ENCODE peak calls at places on chromosomes 3 and 15, in six cellular contexts. One of them, this sample, is unnamed.

GRCh38 chr3:172351895-172352466 is 96.3 kb downstream of the GHSR start:
- DNase-seq in KBM-7: no peak
- DNase-seq in SK-N-DZ: no peak
- DNase-seq in HAP-1: no peak
- DNase-seq in NCI-H345: no peak
- DNase-seq in HTR-8/SVneo: no peak
- DNase-seq in this sample: no peak

GRCh38 chr15:41971089-41971892 is 1.1 kb downstream of the EHD4 start:
- DNase-seq in KBM-7: peak
- DNase-seq in SK-N-DZ: peak
- DNase-seq in HAP-1: peak
- DNase-seq in NCI-H345: peak
- DNase-seq in HTR-8/SVneo: peak
- DNase-seq in this sample: peak

GRCh38 chr3:112437146-112438022 is 61.9 kb downstream of the BTLA start:
- DNase-seq in KBM-7: peak
- DNase-seq in SK-N-DZ: peak
- DNase-seq in HAP-1: peak
- DNase-seq in NCI-H345: no peak
- DNase-seq in HTR-8/SVneo: no peak
- DNase-seq in this sample: peak

GRCh38 chr3:3800076-3800448 is 831 bp downstream of the LRRN1 start:
- DNase-seq in KBM-7: no peak
- DNase-seq in SK-N-DZ: peak
- DNase-seq in HAP-1: peak
- DNase-seq in NCI-H345: peak
- DNase-seq in HTR-8/SVneo: no peak
- DNase-seq in this sample: no peak

GRCh38 chr15:32028921-32029320 is 1.4 kb upstream of the CHRNA7 start:
- DNase-seq in KBM-7: no peak
- DNase-seq in SK-N-DZ: peak
- DNase-seq in HAP-1: peak
- DNase-seq in NCI-H345: peak
- DNase-seq in HTR-8/SVneo: no peak
- DNase-seq in this sample: peak

GRCh38 chr3:63613561-63613960 is 38.9 kb upstream of the SNTN start:
- DNase-seq in KBM-7: no peak
- DNase-seq in SK-N-DZ: no peak
- DNase-seq in HAP-1: no peak
- DNase-seq in NCI-H345: no peak
- DNase-seq in HTR-8/SVneo: no peak
- DNase-seq in this sample: no peak

GRCh38 chr15:25178835-25179672 is 224.3 kb downstream of the SNRPN start:
- DNase-seq in KBM-7: no peak
- DNase-seq in SK-N-DZ: no peak
- DNase-seq in HAP-1: no peak
- DNase-seq in NCI-H345: no peak
- DNase-seq in HTR-8/SVneo: no peak
- DNase-seq in this sample: no peak

GRCh38 chr15:40506964-40507571 is 36.3 kb downstream of the CHST14 start:
- DNase-seq in KBM-7: peak
- DNase-seq in SK-N-DZ: peak
- DNase-seq in HAP-1: peak
- DNase-seq in NCI-H345: peak
- DNase-seq in HTR-8/SVneo: peak
- DNase-seq in this sample: peak